ENCODE peak calls at places on chromosomes 2 and 18, in five cellular contexts. Z is tibial nerve; B is H7; N is CD8-positive, alpha-beta T cell; I is hepatocyte. Y is an unnamed sample.

GRCh38 chr2:145682536-145683157 is 1162.7 kb upstream of the ZEB2 start:
- DNase-seq in Z (no peak), B (no peak), N (no peak), I (no peak), Y (no peak)

GRCh38 chr2:10482460-10482859 is 34.3 kb upstream of the ODC1 start:
- DNase-seq in Z (no peak), B (no peak), N (no peak), I (peak; percentile 63), Y (no peak)

GRCh38 chr2:28436525-28437051 is 43.9 kb downstream of the FOSL2 start:
- DNase-seq in Z (no peak), B (no peak), N (no peak), I (no peak), Y (no peak)

GRCh38 chr2:11550901-11551568 is 17.2 kb downstream of the GREB1 start:
- DNase-seq in Z (no peak), B (no peak), N (no peak), I (no peak), Y (no peak)

GRCh38 chr2:58904091-58904490 is 663.0 kb upstream of the FANCL start:
- DNase-seq in Z (no peak), B (no peak), N (no peak), I (no peak), Y (no peak)

GRCh38 chr2:6864938-6865345 is 765 bp downstream of the CMPK2 start:
- DNase-seq in Z (no peak), B (no peak), N (peak; percentile 44), I (no peak), Y (peak; percentile 53)

GRCh38 chr2:84904717-84905174 is 710 bp upstream of the TMSB10 start:
- DNase-seq in Z (peak; percentile 82), B (peak; percentile 76), N (peak; percentile 44), I (peak; percentile 76), Y (peak; percentile 88)

GRCh38 chr2:205934443-205934842 is 151.5 kb downstream of the INO80D start:
- DNase-seq in Z (no peak), B (peak; percentile 37), N (no peak), I (no peak), Y (no peak)

GRCh38 chr2:233419626-233420431 is 65.5 kb downstream of the DGKD start:
- DNase-seq in Z (no peak), B (peak; percentile 81), N (peak; percentile 47), I (no peak), Y (no peak)

DNA sequence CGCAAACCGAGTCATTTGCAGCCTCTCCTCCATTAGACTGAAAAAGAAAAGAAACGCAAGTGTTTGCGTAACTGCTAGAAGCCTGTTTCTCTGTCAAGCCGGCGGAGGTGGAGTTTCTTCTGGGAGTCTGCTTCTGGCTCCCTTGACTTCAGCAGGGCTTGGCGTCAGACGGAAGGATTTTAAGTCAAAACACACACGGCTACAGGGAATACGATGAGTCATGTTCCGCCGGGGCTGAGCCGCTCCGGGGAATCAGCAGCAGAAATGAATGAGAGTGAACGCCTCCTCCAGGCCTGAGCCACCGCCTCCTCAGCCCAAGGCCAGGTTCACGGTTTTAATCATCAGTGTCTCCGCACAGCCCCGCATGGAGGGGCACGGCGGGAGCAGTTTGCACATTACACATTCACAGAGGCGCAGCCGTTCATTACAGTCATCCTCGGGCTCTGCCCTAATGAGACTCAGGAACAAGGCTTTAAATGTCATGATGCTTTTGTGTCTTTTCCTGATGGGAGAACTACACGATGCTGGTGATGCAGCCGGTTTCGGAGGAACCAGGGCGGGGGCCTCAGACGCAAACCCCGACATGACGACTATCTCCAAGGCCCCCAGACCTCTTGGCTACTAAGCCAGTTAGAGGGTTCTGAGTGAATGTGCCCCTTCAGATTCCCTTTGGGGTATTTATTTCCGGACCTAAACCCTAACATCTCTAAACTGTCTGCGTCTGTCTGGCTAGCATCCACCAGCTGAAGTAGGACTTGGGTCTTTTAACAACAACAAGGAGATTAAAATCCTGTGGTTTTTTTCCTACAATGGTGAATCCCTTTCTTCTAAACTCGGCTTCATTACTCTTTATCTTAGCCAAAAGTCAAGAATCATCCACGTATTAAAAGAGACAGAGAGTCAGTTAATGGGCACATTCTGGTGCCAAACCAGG is 11.1 kb upstream of the SCG2 start:
- DNase-seq in Z (peak; percentile 60), B (peak; percentile 69), N (no peak), I (peak; percentile 92), Y (peak; percentile 81)
- H3K4me3 ChIP-seq in Z (peak overlapping the region; percentile 0), B (peak overlapping the region; percentile 3), N (no peak overlapping the region), I (no peak overlapping the region), Y (peak overlapping the region; percentile 41)

GRCh38 chr18:23933407-23933806 is 81.1 kb upstream of the TTC39C start:
- DNase-seq in Z (no peak), B (no peak), N (no peak), I (no peak), Y (no peak)
- H3K36me3 ChIP-seq in Z (no peaks in the 10 kb centered on the region), B (no peaks in the 10 kb centered on the region), N (no peaks in the 10 kb centered on the region), I (no peaks in the 10 kb centered on the region), Y (no peaks in the 10 kb centered on the region)

GRCh38 chr2:62202729-62203128 is 6.8 kb downstream of the B3GNT2 start:
- DNase-seq in Z (no peak), B (no peak), N (no peak), I (no peak), Y (no peak)
- H3K4me3 ChIP-seq in Z (no peak overlapping the region), B (no peak overlapping the region), N (no peak overlapping the region), I (no peak overlapping the region), Y (no peak overlapping the region)

GRCh38 chr2:25246558-25247290 is 78.3 kb upstream of the POMC start:
- DNase-seq in Z (no peak), B (peak; percentile 35), N (no peak), I (no peak), Y (no peak)

GRCh38 chr2:25241452-25241851 is 73.1 kb upstream of the POMC start:
- DNase-seq in Z (no peak), B (peak; percentile 23), N (no peak), I (no peak), Y (no peak)

GRCh38 chr2:25245141-25245540 is 76.8 kb upstream of the POMC start:
- DNase-seq in Z (no peak), B (no peak), N (no peak), I (no peak), Y (no peak)

GRCh38 chr2:25246001-25246400 is 77.6 kb upstream of the POMC start:
- DNase-seq in Z (no peak), B (peak; percentile 39), N (no peak), I (no peak), Y (no peak)

DNA sequence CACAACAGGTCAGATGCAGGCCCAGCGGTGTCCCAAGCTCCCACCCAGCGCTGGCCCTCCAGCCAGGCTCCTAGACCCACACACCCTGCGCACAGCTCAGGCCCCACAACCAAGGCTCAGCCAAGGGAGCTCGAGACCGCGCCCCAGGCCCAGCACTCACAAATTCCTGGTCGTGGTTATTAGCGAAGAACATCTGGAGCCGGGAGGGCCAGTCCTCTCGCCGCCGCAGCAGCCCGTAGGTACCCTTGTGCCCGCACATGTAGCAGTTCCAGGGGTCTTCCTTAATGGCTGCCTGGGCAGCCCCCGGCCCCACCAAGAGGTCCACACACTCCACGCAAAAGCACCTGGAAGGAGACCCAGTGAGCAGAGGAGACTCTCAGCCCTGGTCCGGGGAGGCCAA is 75.6 kb upstream of the POMC start:
- DNase-seq in Z (no peak), B (peak; percentile 43), N (no peak), I (no peak), Y (no peak)
- H3K36me3 ChIP-seq in Z (peaks cover 3% of the 10 kb centered on the region), B (peaks cover 79% of the 10 kb centered on the region), N (peaks cover 94% of the 10 kb centered on the region), I (no peaks in the 10 kb centered on the region), Y (peaks cover 97% of the 10 kb centered on the region)

GRCh38 chr2:189203177-189203799 is 23.7 kb upstream of the COL5A2 start:
- DNase-seq in Z (no peak), B (no peak), N (no peak), I (no peak), Y (no peak)

GRCh38 chr2:189204322-189204941 is 24.9 kb upstream of the COL5A2 start:
- DNase-seq in Z (no peak), B (no peak), N (no peak), I (no peak), Y (no peak)

GRCh38 chr2:189199797-189200196 is 20.2 kb upstream of the COL5A2 start:
- DNase-seq in Z (no peak), B (peak; percentile 34), N (no peak), I (no peak), Y (no peak)
- H3K4me3 ChIP-seq in Z (no peak overlapping the region), B (no peak overlapping the region), N (no peak overlapping the region), I (no peak overlapping the region), Y (no peak overlapping the region)

GRCh38 chr2:238171575-238172187 is 12.9 kb downstream of the ERFE start:
- DNase-seq in Z (no peak), B (no peak), N (no peak), I (no peak), Y (no peak)

GRCh38 chr2:238169708-238170251 is 11.0 kb downstream of the ERFE start:
- DNase-seq in Z (no peak), B (no peak), N (no peak), I (peak; percentile 51), Y (no peak)

GRCh38 chr2:238172439-238172838 is 13.7 kb downstream of the ERFE start:
- DNase-seq in Z (no peak), B (no peak), N (no peak), I (no peak), Y (no peak)

GRCh38 chr2:238169021-238169707 is 10.4 kb downstream of the ERFE start:
- DNase-seq in Z (peak; percentile 59), B (no peak), N (no peak), I (no peak), Y (no peak)

GRCh38 chr2:238170386-238171071 is 11.8 kb downstream of the ERFE start:
- DNase-seq in Z (no peak), B (no peak), N (no peak), I (no peak), Y (no peak)
- H3K36me3 ChIP-seq in Z (no peaks in the 10 kb centered on the region), B (peaks cover 4% of the 10 kb centered on the region), N (peaks cover 43% of the 10 kb centered on the region), I (no peaks in the 10 kb centered on the region), Y (peaks cover 80% of the 10 kb centered on the region)